ENCODE peak calls at places on chromosome 10, in five cellular contexts. O, P, U, I and Y are unnamed samples.

GRCh38 chr10:26274391-26274790 is 57.8 kb downstream of the GAD2 start:
- DNase-seq in O (no peak), P (no peak), U (no peak), I (no peak), Y (no peak)

GRCh38 chr10:126302831-126303230 is 85.4 kb downstream of the ADAM12 start:
- DNase-seq in O (no peak), P (no peak), U (no peak), I (no peak), Y (no peak)

GRCh38 chr10:89593043-89593442 is 52.0 kb downstream of the PANK1 start:
- DNase-seq in O (no peak), P (no peak), U (no peak), I (no peak), Y (no peak)

GRCh38 chr10:118785566-118785965 is 30.8 kb upstream of the CACUL1 start:
- DNase-seq in O (no peak), P (no peak), U (no peak), I (no peak), Y (no peak)

GRCh38 chr10:69640196-69640980 is 10.3 kb downstream of the FAM241B start:
- DNase-seq in O (no peak), P (no peak), U (no peak), I (no peak), Y (no peak)

GRCh38 chr10:67306588-67307205 is 380.9 kb downstream of the LRRTM3 start:
- DNase-seq in O (peak; percentile 5), P (no peak), U (peak; percentile 15), I (no peak), Y (peak; percentile 6)

GRCh38 chr10:22900841-22901601 is 26.8 kb upstream of the ARMC3 start:
- DNase-seq in O (no peak), P (no peak), U (no peak), I (no peak), Y (no peak)

GRCh38 chr10:57743711-57744110 is 524.0 kb downstream of the IPMK start:
- DNase-seq in O (no peak), P (no peak), U (no peak), I (no peak), Y (no peak)

GRCh38 chr10:113960617-113961260 is 82.9 kb upstream of the ADRB1 start:
- DNase-seq in O (no peak), P (no peak), U (peak; percentile 34), I (no peak), Y (peak; percentile 74)

GRCh38 chr10:123252779-123253178 is 98.6 kb downstream of the BUB3 start:
- DNase-seq in O (no peak), P (no peak), U (no peak), I (no peak), Y (no peak)

GRCh38 chr10:770975-771374 is 81.5 kb upstream of the DIP2C start:
- DNase-seq in O (no peak), P (no peak), U (no peak), I (no peak), Y (no peak)

GRCh38 chr10:103720964-103721335 is 134.4 kb downstream of the SH3PXD2A start:
- DNase-seq in O (no peak), P (no peak), U (no peak), I (no peak), Y (no peak)

GRCh38 chr10:14585287-14586193 is 189.2 kb downstream of the FAM107B start:
- DNase-seq in O (no peak), P (no peak), U (no peak), I (no peak), Y (no peak)

GRCh38 chr10:57494481-57494880 is 773.2 kb downstream of the IPMK start:
- DNase-seq in O (no peak), P (no peak), U (no peak), I (no peak), Y (no peak)

GRCh38 chr10:76647276-76647675 is 990.3 kb downstream of the KCNMA1 start:
- DNase-seq in O (no peak), P (no peak), U (no peak), I (no peak), Y (no peak)

GRCh38 chr10:23198940-23199767 is 7.0 kb downstream of the PTF1A start:
- DNase-seq in O (no peak), P (no peak), U (peak; percentile 19), I (no peak), Y (peak; percentile 64)